ENCODE peak calls at places on chromosome 3, in nine cellular contexts. One of them, this sample, is unnamed.
A peak's percentile ranks its signal among the peaks of the same experiment; 100 is the strongest.

GRCh38 chr3:21274000-21274671 is 476.9 kb downstream of the ZNF385D start:
- DNase-seq in activated T-cell treated with anti-CD3 and anti-CD28 coated beads, Interleukin-2, amount 50 U/mL, for 72 hours: no peak
- DNase-seq in germinal center: no peak
- DNase-seq in left cardiac atrium: no peak
- DNase-seq in RWPE1: no peak
- DNase-seq in stimulated activated CD4-positive, alpha-beta T cell treated with anti-CD3 and anti-CD28 coated beads, TNF-alpha, amount 100 ng/mL, for 4 hours: no peak
- DNase-seq in astrocyte of the spinal cord: no peak
- DNase-seq in NCI-H187: no peak
- DNase-seq in iris pigment epithelial cell: peak; percentile 46
- DNase-seq in this sample: no peak

GRCh38 chr3:141812586-141812985 is 49.4 kb downstream of the GRK7 start:
- DNase-seq in activated T-cell treated with anti-CD3 and anti-CD28 coated beads, Interleukin-2, amount 50 U/mL, for 72 hours: no peak
- DNase-seq in germinal center: no peak
- DNase-seq in left cardiac atrium: no peak
- DNase-seq in RWPE1: no peak
- DNase-seq in stimulated activated CD4-positive, alpha-beta T cell treated with anti-CD3 and anti-CD28 coated beads, TNF-alpha, amount 100 ng/mL, for 4 hours: no peak
- DNase-seq in astrocyte of the spinal cord: no peak
- DNase-seq in NCI-H187: no peak
- DNase-seq in iris pigment epithelial cell: no peak
- DNase-seq in this sample: no peak

GRCh38 chr3:127796751-127797150 is 25.6 kb downstream of the MGLL start:
- DNase-seq in activated T-cell treated with anti-CD3 and anti-CD28 coated beads, Interleukin-2, amount 50 U/mL, for 72 hours: no peak
- DNase-seq in germinal center: no peak
- DNase-seq in left cardiac atrium: no peak
- DNase-seq in RWPE1: no peak
- DNase-seq in stimulated activated CD4-positive, alpha-beta T cell treated with anti-CD3 and anti-CD28 coated beads, TNF-alpha, amount 100 ng/mL, for 4 hours: no peak
- DNase-seq in astrocyte of the spinal cord: no peak
- DNase-seq in NCI-H187: peak; percentile 97
- DNase-seq in iris pigment epithelial cell: no peak
- DNase-seq in this sample: no peak

GRCh38 chr3:97037294-97037943 is 223.0 kb downstream of the EPHA6 start:
- DNase-seq in activated T-cell treated with anti-CD3 and anti-CD28 coated beads, Interleukin-2, amount 50 U/mL, for 72 hours: no peak
- DNase-seq in germinal center: no peak
- DNase-seq in left cardiac atrium: no peak
- DNase-seq in RWPE1: no peak
- DNase-seq in stimulated activated CD4-positive, alpha-beta T cell treated with anti-CD3 and anti-CD28 coated beads, TNF-alpha, amount 100 ng/mL, for 4 hours: no peak
- DNase-seq in astrocyte of the spinal cord: no peak
- DNase-seq in NCI-H187: no peak
- DNase-seq in iris pigment epithelial cell: no peak
- DNase-seq in this sample: no peak

GRCh38 chr3:100737334-100737733 is 28.0 kb downstream of the TFG start:
- DNase-seq in activated T-cell treated with anti-CD3 and anti-CD28 coated beads, Interleukin-2, amount 50 U/mL, for 72 hours: no peak
- DNase-seq in germinal center: no peak
- DNase-seq in left cardiac atrium: no peak
- DNase-seq in RWPE1: peak; percentile 12
- DNase-seq in stimulated activated CD4-positive, alpha-beta T cell treated with anti-CD3 and anti-CD28 coated beads, TNF-alpha, amount 100 ng/mL, for 4 hours: no peak
- DNase-seq in astrocyte of the spinal cord: peak; percentile 34
- DNase-seq in NCI-H187: no peak
- DNase-seq in iris pigment epithelial cell: peak; percentile 20
- DNase-seq in this sample: no peak

GRCh38 chr3:149820183-149820582 is 7.2 kb downstream of the RNF13 start:
- DNase-seq in activated T-cell treated with anti-CD3 and anti-CD28 coated beads, Interleukin-2, amount 50 U/mL, for 72 hours: no peak
- DNase-seq in germinal center: no peak
- DNase-seq in left cardiac atrium: no peak
- DNase-seq in RWPE1: peak; percentile 52
- DNase-seq in stimulated activated CD4-positive, alpha-beta T cell treated with anti-CD3 and anti-CD28 coated beads, TNF-alpha, amount 100 ng/mL, for 4 hours: no peak
- DNase-seq in astrocyte of the spinal cord: no peak
- DNase-seq in NCI-H187: no peak
- DNase-seq in iris pigment epithelial cell: no peak
- DNase-seq in this sample: no peak

GRCh38 chr3:151976211-151977050 is 103.0 kb downstream of the SUCNR1 start:
- DNase-seq in activated T-cell treated with anti-CD3 and anti-CD28 coated beads, Interleukin-2, amount 50 U/mL, for 72 hours: no peak
- DNase-seq in germinal center: no peak
- DNase-seq in left cardiac atrium: no peak
- DNase-seq in RWPE1: peak; percentile 74
- DNase-seq in stimulated activated CD4-positive, alpha-beta T cell treated with anti-CD3 and anti-CD28 coated beads, TNF-alpha, amount 100 ng/mL, for 4 hours: no peak
- DNase-seq in astrocyte of the spinal cord: peak; percentile 98
- DNase-seq in NCI-H187: no peak
- DNase-seq in iris pigment epithelial cell: peak; percentile 99
- DNase-seq in this sample: no peak

GRCh38 chr3:143795849-143796248 is 52.4 kb downstream of the SLC9A9 start:
- DNase-seq in activated T-cell treated with anti-CD3 and anti-CD28 coated beads, Interleukin-2, amount 50 U/mL, for 72 hours: no peak
- DNase-seq in germinal center: no peak
- DNase-seq in left cardiac atrium: no peak
- DNase-seq in RWPE1: no peak
- DNase-seq in stimulated activated CD4-positive, alpha-beta T cell treated with anti-CD3 and anti-CD28 coated beads, TNF-alpha, amount 100 ng/mL, for 4 hours: no peak
- DNase-seq in astrocyte of the spinal cord: no peak
- DNase-seq in NCI-H187: no peak
- DNase-seq in iris pigment epithelial cell: no peak
- DNase-seq in this sample: no peak

GRCh38 chr3:175695251-175695650 is 836.1 kb downstream of the NAALADL2 start:
- DNase-seq in activated T-cell treated with anti-CD3 and anti-CD28 coated beads, Interleukin-2, amount 50 U/mL, for 72 hours: no peak
- DNase-seq in germinal center: no peak
- DNase-seq in left cardiac atrium: no peak
- DNase-seq in RWPE1: no peak
- DNase-seq in stimulated activated CD4-positive, alpha-beta T cell treated with anti-CD3 and anti-CD28 coated beads, TNF-alpha, amount 100 ng/mL, for 4 hours: no peak
- DNase-seq in astrocyte of the spinal cord: peak; percentile 1
- DNase-seq in NCI-H187: no peak
- DNase-seq in iris pigment epithelial cell: peak; percentile 2
- DNase-seq in this sample: no peak

GRCh38 chr3:134535186-134535974 is 49.5 kb downstream of the CEP63 start:
- DNase-seq in activated T-cell treated with anti-CD3 and anti-CD28 coated beads, Interleukin-2, amount 50 U/mL, for 72 hours: no peak
- DNase-seq in germinal center: no peak
- DNase-seq in left cardiac atrium: no peak
- DNase-seq in RWPE1: no peak
- DNase-seq in stimulated activated CD4-positive, alpha-beta T cell treated with anti-CD3 and anti-CD28 coated beads, TNF-alpha, amount 100 ng/mL, for 4 hours: no peak
- DNase-seq in astrocyte of the spinal cord: no peak
- DNase-seq in NCI-H187: no peak
- DNase-seq in iris pigment epithelial cell: no peak
- DNase-seq in this sample: peak; percentile 12

GRCh38 chr3:102235679-102236078 is 199.1 kb upstream of the ZPLD1 start:
- DNase-seq in activated T-cell treated with anti-CD3 and anti-CD28 coated beads, Interleukin-2, amount 50 U/mL, for 72 hours: peak; percentile 50
- DNase-seq in germinal center: no peak
- DNase-seq in left cardiac atrium: no peak
- DNase-seq in RWPE1: peak; percentile 37
- DNase-seq in stimulated activated CD4-positive, alpha-beta T cell treated with anti-CD3 and anti-CD28 coated beads, TNF-alpha, amount 100 ng/mL, for 4 hours: no peak
- DNase-seq in astrocyte of the spinal cord: peak; percentile 29
- DNase-seq in NCI-H187: no peak
- DNase-seq in iris pigment epithelial cell: no peak
- DNase-seq in this sample: no peak

GRCh38 chr3:8279476-8279875 is 222.1 kb upstream of the LMCD1 start:
- DNase-seq in activated T-cell treated with anti-CD3 and anti-CD28 coated beads, Interleukin-2, amount 50 U/mL, for 72 hours: no peak
- DNase-seq in germinal center: no peak
- DNase-seq in left cardiac atrium: no peak
- DNase-seq in RWPE1: no peak
- DNase-seq in stimulated activated CD4-positive, alpha-beta T cell treated with anti-CD3 and anti-CD28 coated beads, TNF-alpha, amount 100 ng/mL, for 4 hours: no peak
- DNase-seq in astrocyte of the spinal cord: no peak
- DNase-seq in NCI-H187: no peak
- DNase-seq in iris pigment epithelial cell: no peak
- DNase-seq in this sample: no peak

GRCh38 chr3:24773798-24774197 is 279.1 kb upstream of the THRB start:
- DNase-seq in activated T-cell treated with anti-CD3 and anti-CD28 coated beads, Interleukin-2, amount 50 U/mL, for 72 hours: peak; percentile 18
- DNase-seq in germinal center: no peak
- DNase-seq in left cardiac atrium: peak; percentile 48
- DNase-seq in RWPE1: peak; percentile 8
- DNase-seq in stimulated activated CD4-positive, alpha-beta T cell treated with anti-CD3 and anti-CD28 coated beads, TNF-alpha, amount 100 ng/mL, for 4 hours: no peak
- DNase-seq in astrocyte of the spinal cord: peak; percentile 72
- DNase-seq in NCI-H187: no peak
- DNase-seq in iris pigment epithelial cell: peak; percentile 80
- DNase-seq in this sample: peak; percentile 13

GRCh38 chr3:65955792-65956477 is 82.8 kb downstream of the MAGI1 start:
- DNase-seq in activated T-cell treated with anti-CD3 and anti-CD28 coated beads, Interleukin-2, amount 50 U/mL, for 72 hours: no peak
- DNase-seq in germinal center: no peak
- DNase-seq in left cardiac atrium: no peak
- DNase-seq in RWPE1: peak; percentile 37
- DNase-seq in stimulated activated CD4-positive, alpha-beta T cell treated with anti-CD3 and anti-CD28 coated beads, TNF-alpha, amount 100 ng/mL, for 4 hours: no peak
- DNase-seq in astrocyte of the spinal cord: peak; percentile 73
- DNase-seq in NCI-H187: no peak
- DNase-seq in iris pigment epithelial cell: peak; percentile 84
- DNase-seq in this sample: no peak

GRCh38 chr3:68007621-68008226 is 353.3 kb upstream of the SUCLG2 start:
- DNase-seq in activated T-cell treated with anti-CD3 and anti-CD28 coated beads, Interleukin-2, amount 50 U/mL, for 72 hours: peak; percentile 14
- DNase-seq in germinal center: no peak
- DNase-seq in left cardiac atrium: no peak
- DNase-seq in RWPE1: no peak
- DNase-seq in stimulated activated CD4-positive, alpha-beta T cell treated with anti-CD3 and anti-CD28 coated beads, TNF-alpha, amount 100 ng/mL, for 4 hours: peak; percentile 10
- DNase-seq in astrocyte of the spinal cord: no peak
- DNase-seq in NCI-H187: no peak
- DNase-seq in iris pigment epithelial cell: no peak
- DNase-seq in this sample: no peak

GRCh38 chr3:148044141-148044540 is 635.0 kb downstream of the ZIC1 start:
- DNase-seq in activated T-cell treated with anti-CD3 and anti-CD28 coated beads, Interleukin-2, amount 50 U/mL, for 72 hours: no peak
- DNase-seq in germinal center: no peak
- DNase-seq in left cardiac atrium: no peak
- DNase-seq in RWPE1: no peak
- DNase-seq in stimulated activated CD4-positive, alpha-beta T cell treated with anti-CD3 and anti-CD28 coated beads, TNF-alpha, amount 100 ng/mL, for 4 hours: no peak
- DNase-seq in astrocyte of the spinal cord: no peak
- DNase-seq in NCI-H187: no peak
- DNase-seq in iris pigment epithelial cell: no peak
- DNase-seq in this sample: no peak

GRCh38 chr3:24318668-24319287 is 175.9 kb downstream of the THRB start:
- DNase-seq in activated T-cell treated with anti-CD3 and anti-CD28 coated beads, Interleukin-2, amount 50 U/mL, for 72 hours: no peak
- DNase-seq in germinal center: no peak
- DNase-seq in left cardiac atrium: no peak
- DNase-seq in RWPE1: peak; percentile 46
- DNase-seq in stimulated activated CD4-positive, alpha-beta T cell treated with anti-CD3 and anti-CD28 coated beads, TNF-alpha, amount 100 ng/mL, for 4 hours: no peak
- DNase-seq in astrocyte of the spinal cord: peak; percentile 9
- DNase-seq in NCI-H187: no peak
- DNase-seq in iris pigment epithelial cell: peak; percentile 85
- DNase-seq in this sample: no peak

GRCh38 chr3:138118863-138119766 is 3.7 kb upstream of the DZIP1L start:
- DNase-seq in activated T-cell treated with anti-CD3 and anti-CD28 coated beads, Interleukin-2, amount 50 U/mL, for 72 hours: peak; percentile 70
- DNase-seq in germinal center: peak; percentile 46
- DNase-seq in left cardiac atrium: peak; percentile 65
- DNase-seq in RWPE1: peak; percentile 79
- DNase-seq in stimulated activated CD4-positive, alpha-beta T cell treated with anti-CD3 and anti-CD28 coated beads, TNF-alpha, amount 100 ng/mL, for 4 hours: peak; percentile 27
- DNase-seq in astrocyte of the spinal cord: peak; percentile 73
- DNase-seq in NCI-H187: peak; percentile 50
- DNase-seq in iris pigment epithelial cell: peak; percentile 65
- DNase-seq in this sample: peak; percentile 13

This sample was measured in GF-D8.